ENCODE peak calls at places on chromosomes 6 and 20, in eight cellular contexts. O, P, C, I, E, G, W and M are unnamed samples.

GRCh38 chr6:156832166-156832743 is 55.1 kb downstream of the ARID1B start:
- DNase-seq in C (no peak), E (peak; percentile 30), G (peak; percentile 40), P (no peak), W (no peak), I (no peak), O (no peak), M (no peak)

GRCh38 chr6:10415593-10416480 is 963 bp upstream of the TFAP2A start:
- DNase-seq in O (no peak), G (no peak), W (no peak), I (no peak), E (no peak), C (no peak), P (no peak), M (no peak)

GRCh38 chr6:24720131-24720603 is 1.2 kb upstream of the C6orf62 start:
- DNase-seq in P (peak; percentile 82), C (peak; percentile 82), E (peak; percentile 43), O (no peak), G (peak; percentile 86), I (peak; percentile 86), W (peak; percentile 71), M (peak; percentile 81)

GRCh38 chr6:43308990-43309477 is 408 bp upstream of the CRIP3 start:
- DNase-seq in P (no peak), E (no peak), O (no peak), G (no peak), C (no peak), W (no peak), I (no peak), M (no peak)

GRCh38 chr6:127561660-127562059 is 15.3 kb upstream of the C6orf58 start:
- DNase-seq in P (no peak), O (no peak), C (no peak), G (no peak), E (peak; percentile 16), I (no peak), W (no peak), M (no peak)

GRCh38 chr6:65937982-65938381 is 231.0 kb upstream of the EYS start:
- DNase-seq in I (no peak), G (no peak), P (no peak), W (no peak), O (no peak), C (no peak), E (peak; percentile 1), M (no peak)

GRCh38 chr6:26553739-26554668 is 15.8 kb downstream of the HMGN4 start:
- DNase-seq in P (peak; percentile 83), E (peak; percentile 89), C (peak; percentile 82), I (peak; percentile 93), W (peak; percentile 64), O (peak; percentile 92), G (peak; percentile 90), M (peak; percentile 80)

GRCh38 chr20:34956041-34956458 is 382 bp downstream of the MYH7B start:
- DNase-seq in C (no peak), G (no peak), E (no peak), I (no peak), P (no peak), O (no peak), W (no peak), M (no peak)

GRCh38 chr6:152117156-152118129 is 310.0 kb downstream of the ESR1 start:
- DNase-seq in C (no peak), P (no peak), W (no peak), E (peak; percentile 55), O (no peak), I (no peak), G (peak; percentile 47), M (no peak)

GRCh38 chr20:49786226-49786625 is 26.4 kb upstream of the SLC9A8 start:
- DNase-seq in I (no peak), P (no peak), W (no peak), G (peak; percentile 61), E (no peak), O (no peak), C (no peak), M (no peak)

GRCh38 chr6:155448823-155449789 is 6.5 kb downstream of the NOX3 start:
- DNase-seq in C (no peak), O (no peak), P (no peak), E (no peak), I (no peak), G (no peak), W (no peak), M (no peak)

GRCh38 chr6:75608955-75609533 is 7.4 kb downstream of the SENP6 start:
- DNase-seq in O (no peak), I (no peak), G (no peak), P (no peak), W (no peak), C (no peak), E (no peak), M (no peak)

GRCh38 chr20:3237958-3238615 is 903 bp downstream of the SLC4A11 start:
- DNase-seq in P (peak; percentile 12), W (no peak), O (no peak), G (no peak), I (no peak), E (no peak), C (peak; percentile 13), M (no peak)

GRCh38 chr6:81816387-81816786 is 63.9 kb upstream of the TENT5A start:
- DNase-seq in E (no peak), O (no peak), P (no peak), W (no peak), G (no peak), I (no peak), C (no peak), M (no peak)

GRCh38 chr6:99458319-99458718 is 33.2 kb upstream of the PNISR start:
- DNase-seq in O (no peak), G (peak; percentile 31), P (no peak), E (peak; percentile 43), I (no peak), C (no peak), W (no peak), M (no peak)